ENCODE peak calls at places on chromosomes 16 and 17, in four cellular contexts. One of them, this sample, is unnamed.

GRCh38 chr17:4409659-4410058 is 24.1 kb upstream of the SPNS3 start:
- DNase-seq in HepG2: no peak
- DNase-seq in GM12878: no peak
- DNase-seq in HEK293T: no peak
- DNase-seq in this sample: no peak

GRCh38 chr17:44159519-44160210 is 10.8 kb upstream of the ASB16 start:
- DNase-seq in HepG2: no peak
- DNase-seq in GM12878: no peak
- DNase-seq in HEK293T: no peak
- DNase-seq in this sample: peak; percentile 51

GRCh38 chr16:3173892-3174617 is 13.9 kb upstream of the OR1F1 start:
- DNase-seq in GM12878: no peak
- DNase-seq in HEK293T: peak; percentile 66
- DNase-seq in HepG2: peak; percentile 65
- DNase-seq in this sample: peak; percentile 69

GRCh38 chr16:67844441-67844840 is 2.3 kb upstream of the NUTF2 start:
- DNase-seq in HepG2: no peak
- DNase-seq in HEK293T: no peak
- DNase-seq in GM12878: no peak
- DNase-seq in this sample: no peak

GRCh38 chr17:80751460-80752368 is 207.1 kb downstream of the RPTOR start:
- DNase-seq in GM12878: no peak
- DNase-seq in HEK293T: no peak
- DNase-seq in HepG2: peak; percentile 72
- DNase-seq in this sample: no peak

GRCh38 chr16:10833271-10833670 is 14.7 kb upstream of the TVP23A start:
- DNase-seq in GM12878: peak; percentile 31
- DNase-seq in HEK293T: no peak
- DNase-seq in HepG2: no peak
- DNase-seq in this sample: no peak

GRCh38 chr17:39739020-39739884 is 1.5 kb downstream of the GRB7 start:
- DNase-seq in HEK293T: no peak
- DNase-seq in GM12878: no peak
- DNase-seq in HepG2: peak; percentile 100
- DNase-seq in this sample: peak; percentile 73

GRCh38 chr16:30185683-30186421 is 2.5 kb downstream of the CORO1A start:
- DNase-seq in HEK293T: no peak
- DNase-seq in GM12878: peak; percentile 79
- DNase-seq in HepG2: no peak
- DNase-seq in this sample: no peak

GRCh38 chr17:60902399-60902798 is 224.7 kb downstream of the BCAS3 start:
- DNase-seq in HepG2: no peak
- DNase-seq in HEK293T: no peak
- DNase-seq in GM12878: no peak
- DNase-seq in this sample: no peak

GRCh38 chr17:39626671-39627169 is at the start of gene PPP1R1B:
- DNase-seq in HEK293T: no peak
- DNase-seq in GM12878: no peak
- DNase-seq in HepG2: no peak
- DNase-seq in this sample: no peak

GRCh38 chr17:42682400-42683384 is at the start of gene CNTNAP1:
- DNase-seq in HEK293T: peak; percentile 48
- DNase-seq in GM12878: no peak
- DNase-seq in HepG2: peak; percentile 45
- DNase-seq in this sample: no peak

GRCh38 chr17:18371455-18371854 is 6.1 kb upstream of the EVPLL start:
- DNase-seq in GM12878: peak; percentile 20
- DNase-seq in HEK293T: no peak
- DNase-seq in HepG2: no peak
- DNase-seq in this sample: no peak
- TF ChIP-seq TARDBP in GM12878: no peak
- TF ChIP-seq TARDBP in HEK293T: no peak
- TF ChIP-seq TARDBP in HepG2: no peak
- TF ChIP-seq TARDBP in this sample: no peak

DNA sequence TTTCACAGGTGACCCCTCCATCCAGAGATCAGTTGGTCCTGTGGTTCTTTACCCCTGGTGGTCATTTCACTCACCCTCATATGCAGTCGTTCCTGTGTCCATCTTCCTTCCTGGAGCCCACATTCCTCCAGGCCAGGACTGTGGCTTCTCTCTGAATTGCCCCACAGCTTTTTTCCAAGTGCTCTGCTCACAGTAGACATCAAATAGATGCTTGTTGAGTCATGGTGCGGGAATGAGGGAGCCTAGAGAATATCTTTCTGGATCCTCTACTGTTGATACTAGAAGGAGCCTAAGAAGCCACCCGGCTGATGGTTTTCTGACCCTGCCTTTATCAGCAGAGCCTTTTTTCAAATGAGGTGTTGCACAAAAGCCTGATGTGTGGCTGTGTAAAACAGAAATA is 10.4 kb downstream of the USB1 start:
- DNase-seq in HEK293T: no peak
- DNase-seq in HepG2: peak; percentile 41
- DNase-seq in GM12878: no peak
- DNase-seq in this sample: no peak
- TF ChIP-seq TARDBP in HEK293T: no peak
- TF ChIP-seq TARDBP in HepG2: no peak
- TF ChIP-seq TARDBP in GM12878: no peak
- TF ChIP-seq TARDBP in this sample: no peak

DNA sequence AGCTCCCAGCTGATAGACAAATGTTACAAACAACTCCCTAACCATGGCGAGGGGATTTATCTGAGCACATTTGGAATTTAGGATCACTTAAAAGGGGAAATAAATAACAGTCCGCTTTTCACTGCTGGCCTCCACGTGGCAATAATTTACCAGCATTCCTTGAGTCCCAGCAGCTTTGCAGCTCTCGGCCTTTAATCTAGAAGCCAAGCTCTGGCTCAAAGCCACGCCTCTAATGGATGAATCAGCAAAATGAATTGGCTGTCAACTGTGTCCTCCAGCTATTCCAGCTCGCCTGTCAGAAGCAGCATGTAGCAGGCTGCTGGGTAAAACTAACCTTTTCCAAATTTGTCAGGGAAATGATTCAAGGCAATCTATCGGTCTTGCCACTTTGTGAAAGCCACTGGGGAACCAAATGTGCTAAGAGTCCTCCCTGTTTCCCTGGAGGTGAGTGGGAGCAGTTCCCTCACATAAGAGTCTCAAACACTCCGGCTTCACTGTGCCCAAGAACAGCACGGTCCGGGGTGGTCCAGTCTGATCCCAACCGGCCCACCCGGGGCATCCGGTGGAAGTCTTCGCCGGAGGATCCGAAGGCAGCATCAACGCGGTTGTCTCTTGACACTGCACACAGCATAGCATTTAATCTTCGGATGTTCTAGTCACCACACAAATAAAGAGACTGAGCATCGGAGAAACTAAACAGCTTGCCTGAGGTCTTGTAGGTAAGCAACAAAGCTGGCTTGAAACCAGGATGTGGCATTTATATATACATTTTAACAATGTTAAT is 143.3 kb downstream of the PARN start:
- DNase-seq in GM12878: no peak
- DNase-seq in HEK293T: peak; percentile 68
- DNase-seq in HepG2: peak; percentile 98
- DNase-seq in this sample: peak; percentile 80
- TF ChIP-seq TARDBP in GM12878: no peak
- TF ChIP-seq TARDBP in HEK293T: no peak
- TF ChIP-seq TARDBP in HepG2: peak; percentile 59
- TF ChIP-seq TARDBP in this sample: no peak

GRCh38 chr17:10026786-10027046 is 121.6 kb upstream of the RCVRN start:
- DNase-seq in GM12878: no peak
- DNase-seq in HEK293T: no peak
- DNase-seq in HepG2: no peak
- DNase-seq in this sample: no peak

GRCh38 chr17:10025224-10025623 is 120.2 kb upstream of the RCVRN start:
- DNase-seq in HEK293T: no peak
- DNase-seq in GM12878: no peak
- DNase-seq in HepG2: no peak
- DNase-seq in this sample: no peak

GRCh38 chr17:10029129-10029528 is 124.1 kb upstream of the RCVRN start:
- DNase-seq in HepG2: no peak
- DNase-seq in GM12878: no peak
- DNase-seq in HEK293T: no peak
- DNase-seq in this sample: no peak

GRCh38 chr17:10022416-10022815 is 117.3 kb upstream of the RCVRN start:
- DNase-seq in GM12878: no peak
- DNase-seq in HEK293T: no peak
- DNase-seq in HepG2: no peak
- DNase-seq in this sample: no peak

DNA sequence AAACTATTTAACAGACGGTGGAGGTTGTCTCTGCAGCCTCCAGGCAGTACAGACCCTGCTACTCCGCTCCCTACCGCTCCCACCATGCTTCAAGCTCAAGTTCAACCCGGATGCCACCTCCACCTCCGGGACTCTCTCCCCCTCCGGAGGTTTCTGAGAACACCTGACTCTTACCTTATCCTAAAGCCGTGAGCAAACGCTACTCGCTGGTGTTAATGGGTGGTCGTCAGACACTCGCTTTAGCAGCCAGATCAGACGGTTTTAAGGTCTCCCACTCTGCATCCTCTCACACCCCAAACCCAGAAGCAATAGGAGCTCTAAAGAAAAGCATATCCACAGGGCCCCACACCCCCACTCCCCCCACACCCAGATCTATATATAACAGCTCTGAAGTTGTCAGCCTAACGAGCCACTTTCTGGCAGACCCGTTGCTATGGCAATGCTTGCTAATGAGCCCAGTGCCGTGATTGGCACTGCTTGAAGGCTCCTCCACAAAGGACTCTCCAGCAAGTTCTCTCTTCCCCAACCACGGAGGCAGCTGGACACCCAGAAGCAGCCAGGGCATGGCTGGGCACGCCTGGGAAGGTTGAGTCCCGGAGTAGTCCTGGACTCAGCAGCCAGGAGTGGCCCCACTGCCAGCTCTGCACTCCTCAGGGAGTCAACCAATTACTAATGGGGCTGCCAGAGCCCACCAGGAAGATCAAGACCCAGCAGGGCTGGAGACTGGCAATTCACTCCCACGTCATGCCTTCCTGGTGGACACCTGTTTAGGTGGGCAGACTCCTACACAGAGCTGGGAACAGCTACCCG is 121.1 kb upstream of the RCVRN start:
- DNase-seq in HEK293T: no peak
- DNase-seq in GM12878: no peak
- DNase-seq in HepG2: no peak
- DNase-seq in this sample: no peak
- TF ChIP-seq TARDBP in HEK293T: no peak
- TF ChIP-seq TARDBP in GM12878: no peak
- TF ChIP-seq TARDBP in HepG2: no peak
- TF ChIP-seq TARDBP in this sample: no peak

GRCh38 chr17:5921919-5922318 is 148.3 kb upstream of the WSCD1 start:
- DNase-seq in GM12878: no peak
- DNase-seq in HepG2: no peak
- DNase-seq in HEK293T: no peak
- DNase-seq in this sample: no peak

GRCh38 chr17:5919104-5919503 is 151.1 kb upstream of the WSCD1 start:
- DNase-seq in HEK293T: no peak
- DNase-seq in GM12878: no peak
- DNase-seq in HepG2: no peak
- DNase-seq in this sample: no peak

DNA sequence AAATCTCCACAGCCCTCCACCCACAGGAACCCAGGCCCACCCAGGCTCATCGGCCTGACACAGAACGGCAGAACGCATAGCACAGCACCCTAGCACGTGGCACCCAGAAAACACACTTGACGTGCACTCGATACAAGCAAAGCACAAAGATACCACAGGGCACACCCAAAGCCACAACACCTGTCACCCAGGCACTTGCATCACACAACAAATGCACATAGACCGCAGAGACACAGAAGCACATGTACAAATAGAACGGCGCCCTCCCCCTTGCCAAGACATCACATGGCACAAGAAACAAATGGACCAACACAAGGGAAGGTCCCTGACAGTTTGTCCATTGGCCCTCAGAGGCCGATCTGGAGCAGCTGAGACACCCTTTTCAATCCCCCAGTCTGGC is 147.7 kb upstream of the WSCD1 start:
- DNase-seq in HepG2: no peak
- DNase-seq in HEK293T: no peak
- DNase-seq in GM12878: no peak
- DNase-seq in this sample: no peak
- TF ChIP-seq TARDBP in HepG2: no peak
- TF ChIP-seq TARDBP in HEK293T: no peak
- TF ChIP-seq TARDBP in GM12878: no peak
- TF ChIP-seq TARDBP in this sample: no peak

DNA sequence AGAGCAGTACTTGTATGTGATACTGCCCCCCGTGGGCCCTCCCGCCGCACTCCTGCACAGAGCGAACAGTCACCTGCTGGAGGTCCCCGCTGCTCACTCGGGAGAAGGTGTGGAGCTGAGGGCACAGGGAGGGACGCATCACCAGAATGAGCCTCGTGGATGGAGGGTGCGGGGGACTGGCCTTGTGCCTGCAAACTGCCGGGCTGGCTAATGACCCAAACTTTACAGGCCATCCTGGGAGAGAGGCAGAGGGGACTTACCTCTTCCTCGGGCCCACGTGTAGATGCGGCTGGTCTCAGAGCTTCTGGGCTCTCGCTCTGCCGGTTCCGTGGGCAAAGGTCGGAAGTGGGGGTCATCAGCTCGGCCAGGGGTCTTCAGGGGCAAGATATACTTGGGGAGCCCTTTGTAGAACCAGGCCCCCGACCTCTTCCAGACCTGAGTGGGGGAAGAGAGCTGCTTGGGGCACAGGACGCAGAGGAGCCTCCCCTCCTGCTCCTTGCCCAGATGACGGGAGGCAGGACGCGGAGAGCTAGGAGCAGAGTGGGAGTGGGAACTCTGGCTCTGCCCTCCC is 65.5 kb upstream of the DOC2B start:
- DNase-seq in HepG2: no peak
- DNase-seq in GM12878: no peak
- DNase-seq in HEK293T: no peak
- DNase-seq in this sample: no peak
- TF ChIP-seq TARDBP in HepG2: no peak
- TF ChIP-seq TARDBP in GM12878: no peak
- TF ChIP-seq TARDBP in HEK293T: no peak
- TF ChIP-seq TARDBP in this sample: no peak

GRCh38 chr17:77723909-77724875 is 234.3 kb upstream of the TNRC6C start:
- DNase-seq in GM12878: peak; percentile 8
- DNase-seq in HepG2: no peak
- DNase-seq in HEK293T: no peak
- DNase-seq in this sample: no peak

GRCh38 chr17:77727216-77727615 is 231.3 kb upstream of the TNRC6C start:
- DNase-seq in HEK293T: no peak
- DNase-seq in HepG2: no peak
- DNase-seq in GM12878: no peak
- DNase-seq in this sample: no peak

GRCh38 chr17:77724876-77725615 is 233.5 kb upstream of the TNRC6C start:
- DNase-seq in HEK293T: no peak
- DNase-seq in GM12878: peak; percentile 25
- DNase-seq in HepG2: no peak
- DNase-seq in this sample: no peak

GRCh38 chr17:77726549-77726957 is 231.9 kb upstream of the TNRC6C start:
- DNase-seq in GM12878: no peak
- DNase-seq in HEK293T: no peak
- DNase-seq in HepG2: no peak
- DNase-seq in this sample: no peak

DNA sequence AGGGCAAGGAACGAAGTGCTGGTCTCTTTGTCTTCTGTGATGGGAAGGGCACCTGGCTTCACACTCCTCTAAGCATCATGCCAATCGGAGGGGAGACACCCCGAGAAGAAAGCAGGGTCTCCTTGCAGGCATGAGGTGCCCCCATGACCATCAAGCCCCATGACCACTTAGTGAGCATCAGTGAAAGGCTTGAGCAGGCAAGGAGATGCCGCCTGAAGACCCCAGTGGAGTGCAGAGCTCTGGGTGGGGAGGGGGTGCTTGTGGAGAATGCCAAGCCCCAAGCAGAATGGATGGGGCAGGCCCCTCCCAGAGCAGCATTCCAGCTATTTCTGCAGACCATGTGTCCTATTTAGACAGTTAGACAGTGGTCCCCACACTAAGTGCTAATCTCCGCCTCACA is 232.7 kb upstream of the TNRC6C start:
- DNase-seq in HepG2: no peak
- DNase-seq in GM12878: no peak
- DNase-seq in HEK293T: no peak
- DNase-seq in this sample: no peak
- TF ChIP-seq TARDBP in HepG2: no peak
- TF ChIP-seq TARDBP in GM12878: no peak
- TF ChIP-seq TARDBP in HEK293T: no peak
- TF ChIP-seq TARDBP in this sample: no peak